ENCODE peak calls at places on chromosomes 5 and 9, in eight cellular contexts. R, Y, U, E, J, B, Z and I are unnamed samples.

GRCh38 chr5:126810983-126811382 is 34.0 kb downstream of the LMNB1 start:
- DNase-seq in R (no peak), B (no peak), Z (no peak), E (no peak), Y (no peak), J (no peak), U (no peak), I (no peak)

GRCh38 chr5:90518666-90519065 is 10.7 kb downstream of the LYSMD3 start:
- DNase-seq in U (peak; percentile 21), R (no peak), Z (no peak), B (no peak), J (no peak), E (peak; percentile 20), Y (no peak), I (no peak)

GRCh38 chr5:163612358-163613149 is 107.1 kb downstream of the MAT2B start:
- DNase-seq in Y (no peak), E (no peak), U (peak; percentile 2), R (no peak), J (peak; percentile 26), Z (peak; percentile 13), B (no peak), I (no peak)

GRCh38 chr5:143932584-143932983 is 120.6 kb downstream of the HMHB1 start:
- DNase-seq in B (no peak), Y (no peak), U (peak; percentile 79), Z (no peak), R (no peak), J (no peak), E (no peak), I (no peak)

GRCh38 chr9:109247228-109247627 is 73.6 kb downstream of the EPB41L4B start:
- DNase-seq in U (no peak), B (no peak), J (no peak), E (no peak), Y (no peak), Z (no peak), R (no peak), I (no peak)

GRCh38 chr5:95162231-95162992 is 122.5 kb downstream of the MCTP1 start:
- DNase-seq in B (no peak), Z (no peak), R (no peak), U (no peak), J (no peak), E (no peak), Y (no peak), I (no peak)

GRCh38 chr5:89885670-89886069 is 523.9 kb downstream of the CETN3 start:
- DNase-seq in R (no peak), J (no peak), B (no peak), Y (no peak), U (no peak), E (no peak), Z (no peak), I (no peak)

GRCh38 chr5:64864171-64864570 is 95.4 kb downstream of the CWC27 start:
- DNase-seq in B (no peak), Z (no peak), E (no peak), J (no peak), U (no peak), Y (no peak), R (no peak), I (no peak)

GRCh38 chr9:132586830-132587483 is 4.6 kb downstream of the BARHL1 start:
- DNase-seq in U (no peak), E (no peak), J (no peak), B (no peak), Z (no peak), R (no peak), Y (no peak), I (no peak)

GRCh38 chr5:54227109-54227508 is 83.3 kb downstream of the ARL15 start:
- DNase-seq in U (no peak), B (no peak), R (no peak), E (no peak), Z (no peak), J (no peak), Y (no peak), I (no peak)

GRCh38 chr9:75455444-75455921 is 367.2 kb downstream of the OSTF1 start:
- DNase-seq in B (no peak), U (peak; percentile 38), J (peak; percentile 0), E (no peak), Z (no peak), R (no peak), Y (peak; percentile 19), I (no peak)

GRCh38 chr5:130155395-130155794 is 251.1 kb downstream of the CHSY3 start:
- DNase-seq in U (no peak), Y (no peak), J (no peak), R (no peak), Z (no peak), B (no peak), E (no peak), I (no peak)

GRCh38 chr9:109385499-109385898 is 64.6 kb upstream of the EPB41L4B start:
- DNase-seq in Z (no peak), Y (no peak), J (no peak), U (peak; percentile 9), R (no peak), E (no peak), B (no peak), I (no peak)

GRCh38 chr5:115463985-115464384 is 80.6 kb downstream of the FEM1C start:
- DNase-seq in E (no peak), Y (no peak), J (no peak), Z (no peak), B (no peak), U (peak; percentile 48), R (no peak), I (no peak)

GRCh38 chr5:179613460-179614071 is 9.9 kb downstream of the HNRNPH1 start:
- DNase-seq in Z (no peak), R (no peak), Y (peak; percentile 47), J (no peak), U (peak; percentile 38), E (no peak), B (no peak), I (no peak)

DNA sequence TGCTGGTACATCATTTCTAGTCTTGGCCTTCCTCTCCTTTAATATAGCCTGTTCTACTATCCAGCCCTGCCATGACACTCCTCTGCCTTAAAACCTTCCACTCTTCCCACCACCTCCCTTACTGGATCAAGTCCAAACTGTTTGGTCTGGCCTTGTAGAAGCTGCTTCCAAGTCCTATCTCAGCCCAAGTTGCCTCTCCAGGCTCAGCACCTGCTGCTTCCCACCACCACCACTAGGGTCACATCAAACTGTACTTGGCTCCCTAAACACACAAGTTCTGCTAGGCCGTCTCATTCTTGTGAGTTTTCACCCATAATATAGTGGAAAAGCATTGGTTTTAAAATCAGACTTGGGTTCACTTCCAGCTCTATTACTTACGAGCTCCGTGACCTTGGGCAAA is 1.4 kb downstream of the NDUFA8 start:
- DNase-seq in Z (peak; percentile 65), B (no peak), E (peak; percentile 38), J (peak; percentile 35), U (peak; percentile 54), R (peak; percentile 11), Y (no peak), I (no peak)
- TF ChIP-seq CTCF in Z (peak; percentile 83), B (peak; percentile 57), E (peak; percentile 66), J (peak; percentile 32), U (peak; percentile 58), R (no peak), Y (peak; percentile 57), I (peak; percentile 15)

DNA sequence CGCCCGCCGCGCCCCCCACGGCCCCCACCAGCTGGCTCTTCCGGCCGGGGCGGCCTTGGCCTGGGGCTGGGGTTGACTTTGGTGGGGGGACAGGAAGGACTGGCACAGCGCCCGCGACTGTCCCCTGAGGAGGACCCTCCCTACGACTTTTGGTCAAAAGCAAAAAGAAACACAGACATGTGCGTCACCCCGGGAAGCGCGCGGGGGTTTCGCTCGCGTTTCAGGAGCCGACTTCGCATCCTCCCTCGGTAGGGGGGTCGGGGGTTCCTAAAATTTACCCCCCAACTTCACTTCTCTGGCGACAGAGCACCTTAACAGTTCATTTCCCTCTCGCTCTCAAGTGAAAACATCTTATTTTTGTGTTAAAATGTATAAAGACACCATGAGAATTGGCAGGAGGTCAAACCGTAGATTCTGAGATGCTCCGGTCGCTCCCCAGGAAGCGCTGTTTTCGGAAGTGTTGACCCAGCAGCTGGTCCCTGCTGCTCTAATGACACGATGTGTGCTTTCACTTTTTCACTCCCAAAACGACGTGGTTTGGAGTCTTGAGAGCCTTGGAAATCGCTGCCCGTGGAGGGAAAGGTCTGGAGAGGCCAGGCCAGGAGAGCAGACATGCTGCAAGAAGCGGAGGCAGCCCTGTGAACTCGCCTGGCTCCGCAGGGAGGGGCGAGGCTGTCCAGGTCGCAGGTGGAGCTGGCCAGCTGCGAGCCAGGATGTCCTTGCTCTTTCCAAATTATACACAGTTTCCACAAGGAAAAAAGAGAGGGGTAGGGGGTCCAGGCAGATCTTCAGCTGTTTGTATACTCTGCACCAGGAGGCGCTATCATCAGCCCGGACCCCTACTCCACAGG is 248.2 kb upstream of the ANKRD55 start:
- DNase-seq in E (no peak), U (peak; percentile 55), R (peak; percentile 35), Z (peak; percentile 42), J (peak; percentile 59), B (no peak), Y (no peak), I (no peak)
- TF ChIP-seq CTCF in E (peak; percentile 33), U (peak; percentile 30), R (peak; percentile 46), Z (peak; percentile 70), J (peak; percentile 47), B (peak; percentile 37), Y (peak; percentile 52), I (no peak)

DNA sequence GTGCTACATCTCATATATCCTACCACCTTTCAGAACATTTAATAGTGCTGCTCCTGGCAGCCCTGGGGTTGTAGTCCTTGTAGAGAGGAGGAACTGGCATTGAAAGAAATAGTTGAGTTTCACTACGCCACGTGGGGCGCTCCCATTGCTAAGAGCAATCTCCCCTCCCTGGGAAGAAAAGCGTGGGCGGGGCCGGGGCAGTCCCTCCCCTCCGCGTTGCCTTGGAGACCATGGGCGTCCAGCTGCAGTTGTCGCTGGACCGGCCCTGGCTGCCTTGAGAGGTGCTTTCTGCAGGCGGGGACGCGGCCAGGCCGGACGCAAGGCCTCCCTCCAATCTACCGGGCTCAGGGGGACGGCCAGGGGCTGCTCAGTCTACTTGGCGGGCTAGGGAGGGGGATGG is 368 bp upstream of the CCDC180 start:
- DNase-seq in R (no peak), U (peak; percentile 80), Z (peak; percentile 89), E (peak; percentile 52), B (no peak), J (peak; percentile 67), Y (peak; percentile 57), I (peak; percentile 48)
- TF ChIP-seq CTCF in R (no peak), U (no peak), Z (peak; percentile 41), E (peak; percentile 32), B (no peak), J (peak; percentile 16), Y (peak; percentile 45), I (no peak)

DNA sequence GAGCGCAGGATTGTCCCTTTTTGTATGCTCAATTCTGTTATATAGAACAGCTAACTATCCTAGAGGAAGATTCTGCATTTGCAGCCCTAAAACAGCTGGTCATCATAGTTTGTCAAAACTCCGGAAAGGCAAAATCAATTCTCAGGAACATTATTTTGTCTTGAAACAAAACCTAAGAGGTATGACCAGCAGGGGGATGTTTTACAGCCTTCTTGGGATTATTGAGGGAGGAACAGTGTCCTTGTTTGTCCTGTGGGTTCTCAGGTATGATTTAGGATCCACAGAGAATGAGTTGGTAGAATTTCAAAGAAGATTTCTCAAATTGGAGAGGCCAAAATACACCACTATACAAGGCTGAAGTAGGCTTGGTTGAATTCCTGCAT is 136.4 kb downstream of the ZSWIM6 start:
- DNase-seq in E (no peak), Z (no peak), J (no peak), R (no peak), Y (no peak), B (no peak), U (no peak), I (no peak)
- TF ChIP-seq CTCF in E (peak; percentile 19), Z (peak; percentile 29), J (no peak), R (no peak), Y (peak; percentile 34), B (peak; percentile 8), U (no peak), I (no peak)